ENCODE peak calls at places on chromosomes 2 and 18, in ten cellular contexts. M is NCI-H2171; C is iPS-NIHi11; R is stimulated activated CD4-positive, alpha-beta T cell treated with anti-CD3 and anti-CD28 coated beads, Interleukin-12 subunit alpha, Interleukin-12 subunit beta, amount 100 ng/mL, for 4 hours; N is prostate gland; U is NCI-H1092 treated with DMSO at 0.1 percent for 48 hours; W is NCI-H1105 treated with DMSO at 0.1 percent for 48 hours; L is AML-193; B is COR-L47; X is Calu3. G is an unnamed sample.

GRCh38 chr2:120929829-120930228 is 194.2 kb downstream of the GLI2 start:
- DNase-seq in C (no peak), U (no peak), X (no peak), B (no peak), M (no peak), N (no peak), L (no peak), R (no peak), W (no peak), G (no peak)

GRCh38 chr18:58699551-58699950 is 28.3 kb downstream of the MALT1 start:
- DNase-seq in N (no peak), C (no peak), X (peak; percentile 11), W (peak; percentile 47), B (peak; percentile 21), M (no peak), U (no peak), R (no peak), L (no peak), G (peak; percentile 12)

GRCh38 chr2:197241153-197241552 is 69.4 kb downstream of the ANKRD44 start:
- DNase-seq in L (no peak), U (no peak), W (no peak), B (no peak), M (no peak), C (no peak), N (no peak), R (no peak), X (no peak), G (no peak)

GRCh38 chr2:109256921-109257320 is 127.9 kb downstream of the SH3RF3 start:
- DNase-seq in L (no peak), R (no peak), X (no peak), B (no peak), N (no peak), M (no peak), W (no peak), C (no peak), U (no peak), G (peak; percentile 44)

GRCh38 chr18:10377956-10378355 is 76.5 kb upstream of the APCDD1 start:
- DNase-seq in C (no peak), N (no peak), L (no peak), B (no peak), R (no peak), W (no peak), X (no peak), U (no peak), M (no peak), G (no peak)

GRCh38 chr2:235394278-235394828 is 99.5 kb upstream of the AGAP1 start:
- DNase-seq in U (no peak), R (no peak), W (no peak), C (no peak), N (no peak), M (no peak), X (peak; percentile 52), L (no peak), B (no peak), G (peak; percentile 47)

GRCh38 chr2:220046507-220046906 is 419.1 kb downstream of the SLC4A3 start:
- DNase-seq in C (no peak), M (no peak), X (no peak), L (no peak), B (no peak), N (no peak), U (no peak), W (no peak), R (no peak), G (no peak)

GRCh38 chr2:119723784-119724467 is 35.8 kb upstream of the PTPN4 start:
- DNase-seq in W (no peak), N (no peak), C (no peak), X (no peak), M (no peak), R (no peak), L (no peak), B (no peak), U (no peak), G (no peak)

GRCh38 chr18:74485860-74486849 is 10.0 kb upstream of the CNDP2 start:
- DNase-seq in R (no peak), M (no peak), N (no peak), C (no peak), U (peak; percentile 34), W (no peak), L (no peak), B (no peak), X (no peak), G (no peak)